ENCODE peak calls at places on chromosomes 13 and 19, in four cellular contexts. C is foreskin keratinocyte, A is adrenal gland, N is uterus. P is an unnamed sample. For H3K4me1, the result is how much of the 10 kb centered on the place peaks cover.

GRCh38 chr19:32779082-32779481 is 59.5 kb downstream of the TDRD12 start:
- DNase-seq in A (no peak), C (no peak), N (no peak), P (no peak)

GRCh38 chr13:51767100-51767499 is 36.9 kb downstream of the DHRS12 start:
- DNase-seq in C (no peak), N (no peak), A (no peak), P (no peak)

GRCh38 chr13:50760751-50761150 is 82.7 kb downstream of the DLEU7 start:
- DNase-seq in C (no peak), N (no peak), A (no peak), P (no peak)

GRCh38 chr13:49217962-49218492 is 2.1 kb upstream of the MLNR start:
- DNase-seq in C (no peak), N (no peak), A (no peak), P (no peak)

GRCh38 chr13:100280681-100281080 is 191.8 kb downstream of the PCCA start:
- DNase-seq in N (no peak), C (peak), A (no peak), P (no peak)

GRCh38 chr19:7633619-7634018 is at the start of gene PCP2:
- DNase-seq in A (no peak), N (no peak), C (no peak), P (no peak)

GRCh38 chr13:97140611-97141010 is 81.5 kb upstream of the MBNL2 start:
- DNase-seq in N (no peak), C (no peak), A (no peak), P (no peak)

GRCh38 chr13:67230243-67230773 is at the start of gene PCDH9:
- DNase-seq in N (peak), C (peak), A (peak), P (peak)

GRCh38 chr13:98083936-98084335 is 59.0 kb upstream of the FARP1 start:
- DNase-seq in C (peak), A (no peak), N (no peak), P (no peak)

GRCh38 chr13:40309881-40310280 is 356.6 kb downstream of the FOXO1 start:
- DNase-seq in A (no peak), C (no peak), N (no peak), P (no peak)

GRCh38 chr19:46386996-46387712 is 26.2 kb downstream of the CCDC8 start:
- DNase-seq in A (peak), N (no peak), C (no peak), P (no peak)

GRCh38 chr13:96967248-96967745 is 27.0 kb downstream of the OXGR1 start:
- DNase-seq in A (no peak), N (no peak), C (no peak), P (peak)

GRCh38 chr13:60335531-60335930 is 61.5 kb upstream of the TDRD3 start:
- DNase-seq in A (no peak), N (no peak), C (no peak), P (no peak)

GRCh38 chr19:39795001-39795400 is 16.3 kb downstream of the LEUTX start:
- DNase-seq in C (no peak), N (no peak), A (no peak), P (no peak)

GRCh38 chr19:10292206-10292788 is 2.5 kb downstream of the ICAM5 start:
- DNase-seq in A (peak), C (peak), N (peak), P (peak)

GRCh38 chr13:101529419-101529818 is 76.9 kb downstream of the ITGBL1 start:
- DNase-seq in C (peak), N (no peak), A (no peak), P (no peak)

GRCh38 chr13:27396252-27396846 is 28.1 kb upstream of the GTF3A start:
- DNase-seq in A (no peak), C (no peak), N (no peak), P (no peak)

GRCh38 chr13:111412251-111412650 is 91.8 kb downstream of the TEX29 start:
- DNase-seq in A (no peak), C (no peak), N (no peak), P (no peak)

GRCh38 chr13:101611491-101612475 is 159.3 kb downstream of the ITGBL1 start:
- DNase-seq in C (no peak), A (no peak), N (no peak), P (no peak)

GRCh38 chr13:22489771-22490170 is 691.0 kb upstream of the SGCG start:
- DNase-seq in C (no peak), N (no peak), A (no peak), P (no peak)

GRCh38 chr13:40058757-40059236 is 403.3 kb downstream of the COG6 start:
- DNase-seq in N (no peak), C (no peak), A (no peak), P (no peak)

GRCh38 chr19:8697671-8698432 is 743 bp downstream of the ACTL9 start:
- DNase-seq in A (no peak), C (no peak), N (no peak), P (no peak)

GRCh38 chr19:30131722-30132291 is 189.8 kb downstream of the URI1 start:
- DNase-seq in C (no peak), A (no peak), N (no peak), P (no peak)

GRCh38 chr13:74687452-74688180 is 553.4 kb upstream of the KLF12 start:
- DNase-seq in C (no peak), A (peak), N (no peak), P (no peak)

GRCh38 chr13:94323746-94324408 is 155.6 kb downstream of the DCT start:
- DNase-seq in A (no peak), C (no peak), N (no peak), P (no peak)

GRCh38 chr13:107641574-107641973 is 573.8 kb downstream of the LIG4 start:
- DNase-seq in A (no peak), C (no peak), N (no peak), P (no peak)

GRCh38 chr19:31956771-31957170 is 388.6 kb upstream of the ZNF507 start:
- DNase-seq in C (no peak), A (no peak), N (no peak), P (no peak)

GRCh38 chr13:26037302-26037701 is 14.5 kb downstream of the SHISA2 start:
- DNase-seq in A (no peak), N (no peak), C (no peak), P (peak)

GRCh38 chr13:77952276-77952675 is 33.6 kb upstream of the EDNRB start:
- DNase-seq in A (no peak), C (no peak), N (no peak), P (no peak)

GRCh38 chr13:21549633-21550032 is 54.3 kb downstream of the MICU2 start:
- DNase-seq in A (no peak), N (no peak), C (no peak), P (no peak)

GRCh38 chr13:65339236-65339635 is 1890.9 kb downstream of the PCDH9 start:
- DNase-seq in C (no peak), N (no peak), A (no peak), P (no peak)

DNA sequence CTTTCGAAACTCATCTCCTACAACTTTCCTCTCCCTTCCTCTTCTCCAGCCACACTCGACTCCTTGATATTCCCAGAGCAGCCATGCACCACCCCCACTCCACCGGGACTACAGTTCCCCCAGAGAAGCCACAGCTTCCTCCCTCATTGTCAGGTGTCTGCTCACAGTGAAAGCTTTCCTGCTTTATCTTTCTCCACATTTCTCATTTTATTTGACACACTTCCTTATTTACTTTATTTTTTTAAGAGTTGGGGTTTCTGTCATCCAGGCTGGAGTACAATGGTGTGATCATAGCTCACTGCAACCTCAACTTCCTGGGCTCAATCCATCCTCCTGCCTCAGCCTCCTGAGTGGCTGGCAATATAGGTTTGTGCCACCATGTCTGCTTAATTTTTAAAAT is 464.6 kb downstream of the MYO16 start:
- DNase-seq in N (no peak), A (no peak), C (no peak), P (no peak)
- H3K4me1 ChIP-seq in N (under half), A (under half), C (under half), P (under half)

DNA sequence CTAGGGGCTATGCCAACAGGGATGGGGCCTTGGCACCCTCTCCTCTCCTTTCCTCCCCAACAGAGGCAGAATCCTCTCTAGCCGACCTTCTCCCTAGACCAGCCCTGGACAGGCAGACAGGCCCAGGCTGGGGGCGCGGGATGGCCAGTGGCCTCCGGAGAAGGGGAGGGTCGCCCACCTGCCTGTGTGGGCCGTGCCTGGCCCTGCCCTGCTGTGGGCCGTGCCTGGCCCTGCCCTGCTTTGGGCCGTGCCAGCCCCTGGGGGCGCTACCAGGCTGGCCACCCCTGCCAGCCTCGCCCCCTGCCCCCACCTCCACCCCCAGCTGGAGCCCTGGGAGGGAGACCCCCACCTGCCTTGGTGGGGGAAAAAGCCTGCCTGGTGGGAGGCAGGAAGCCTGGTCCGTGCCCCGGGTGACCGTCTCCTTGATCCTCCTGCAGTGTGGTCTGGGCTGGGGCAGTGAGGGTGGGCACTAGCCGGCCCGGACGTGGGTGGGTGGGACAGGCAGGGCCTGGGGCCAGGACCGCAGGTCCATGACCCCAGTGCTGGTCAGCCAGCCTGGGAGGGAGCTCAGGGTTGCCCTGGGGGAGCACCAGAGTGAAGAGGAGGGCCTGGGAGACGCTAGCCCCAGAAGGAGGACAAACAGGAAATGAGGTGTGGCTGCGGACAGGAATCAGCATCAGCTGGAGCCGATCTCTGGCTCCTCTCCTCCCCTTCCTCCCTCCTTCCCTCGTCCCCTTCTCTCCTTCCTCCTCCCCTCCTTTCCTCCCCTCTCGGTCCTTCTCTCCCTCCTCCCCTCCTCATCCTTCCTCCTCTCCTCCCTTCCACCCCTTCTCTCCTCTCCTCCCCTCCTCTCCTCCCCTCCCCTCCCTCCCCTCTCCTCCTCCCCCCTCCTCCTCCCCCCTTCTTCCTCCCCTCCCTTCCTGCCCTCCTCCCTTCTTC is 5.1 kb upstream of the MKNK2 start:
- DNase-seq in N (peak), C (peak), A (no peak), P (no peak)
- H3K4me1 ChIP-seq in N (under half), C (under half), A (under half), P (under half)

GRCh38 chr19:4012092-4012974 is 4.8 kb downstream of the PIAS4 start:
- DNase-seq in N (no peak), C (no peak), A (no peak), P (no peak)
- H3K4me1 ChIP-seq in N (under half), C (under half), A (half or more), P (under half)

DNA sequence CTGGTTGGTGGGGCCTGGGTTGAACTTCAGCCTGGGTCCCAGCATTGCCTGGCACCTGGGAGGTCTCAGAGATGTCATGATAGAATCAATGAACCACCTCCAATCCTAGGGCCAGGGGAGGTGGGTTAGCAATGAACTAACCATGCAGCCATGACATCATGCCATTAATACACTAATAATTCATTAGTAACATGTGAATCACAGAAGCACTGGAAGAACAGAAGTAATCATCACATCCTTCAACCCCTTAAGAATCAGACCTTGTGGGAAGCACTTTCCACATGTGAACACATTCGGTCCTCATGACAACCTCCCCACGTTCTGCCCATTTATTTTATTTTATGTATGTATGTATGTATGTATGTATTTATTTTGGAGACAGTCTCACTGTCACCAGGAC is 6.9 kb downstream of the NOSIP start:
- DNase-seq in A (no peak), C (peak), N (no peak), P (no peak)
- H3K4me1 ChIP-seq in A (under half), C (under half), N (under half), P (under half)

GRCh38 chr19:35890113-35890650 is 10.2 kb downstream of the NFKBID start:
- DNase-seq in N (no peak), C (no peak), A (no peak), P (no peak)
- H3K4me1 ChIP-seq in N (under half), C (under half), A (under half), P (under half)

GRCh38 chr19:35294859-35295258 is 2.9 kb downstream of the MAG start:
- DNase-seq in N (no peak), A (no peak), C (no peak), P (no peak)

GRCh38 chr19:35292421-35292820 is 460 bp downstream of the MAG start:
- DNase-seq in A (no peak), C (no peak), N (no peak), P (no peak)

GRCh38 chr19:35294328-35294727 is 2.4 kb downstream of the MAG start:
- DNase-seq in A (no peak), C (no peak), N (no peak), P (no peak)

GRCh38 chr19:35292986-35293732 is 1.2 kb downstream of the MAG start:
- DNase-seq in A (no peak), C (no peak), N (no peak), P (no peak)

GRCh38 chr19:35293733-35294309 is 1.9 kb downstream of the MAG start:
- DNase-seq in N (no peak), C (no peak), A (no peak), P (no peak)
- H3K4me1 ChIP-seq in N (under half), C (under half), A (under half), P (under half)

GRCh38 chr13:105445793-105446192 is 1089.7 kb downstream of the EFNB2 start:
- DNase-seq in N (no peak), C (no peak), A (no peak), P (no peak)

GRCh38 chr13:105446197-105446596 is 1089.3 kb downstream of the EFNB2 start:
- DNase-seq in C (no peak), N (no peak), A (peak), P (no peak)

GRCh38 chr13:105442941-105443340 is 1092.5 kb downstream of the EFNB2 start:
- DNase-seq in A (no peak), N (no peak), C (peak), P (no peak)

GRCh38 chr13:105441406-105441805 is 1094.1 kb downstream of the EFNB2 start:
- DNase-seq in C (no peak), N (no peak), A (no peak), P (no peak)

DNA sequence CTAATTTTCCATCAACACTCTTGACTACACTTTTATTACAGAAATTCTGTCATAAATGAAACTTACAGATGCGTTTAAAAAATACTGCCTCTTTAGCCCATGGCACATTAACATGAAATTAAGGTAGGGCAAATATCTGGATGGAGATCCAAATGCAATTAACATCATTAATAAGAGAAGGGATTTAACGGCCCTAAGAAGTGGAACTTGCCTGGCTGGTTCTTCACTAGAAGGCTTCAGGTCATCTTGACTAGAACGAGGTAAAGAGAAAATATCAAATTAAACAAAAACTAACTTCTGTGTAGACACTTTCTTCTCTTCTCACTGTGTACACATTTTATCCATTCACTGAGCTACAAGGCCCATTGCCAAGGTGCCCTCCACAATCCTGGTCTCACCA is 1093.4 kb downstream of the EFNB2 start:
- DNase-seq in A (no peak), N (no peak), C (no peak), P (no peak)
- H3K4me1 ChIP-seq in A (under half), N (under half), C (under half), P (under half)

GRCh38 chr13:30403491-30403890 is 18.8 kb upstream of the UBE2L5 start:
- DNase-seq in A (no peak), N (no peak), C (no peak), P (no peak)

GRCh38 chr13:30408319-30409101 is 13.8 kb upstream of the UBE2L5 start:
- DNase-seq in A (peak), N (peak), C (peak), P (peak)

GRCh38 chr13:30404207-30404606 is 18.1 kb upstream of the UBE2L5 start:
- DNase-seq in C (no peak), A (no peak), N (no peak), P (no peak)

GRCh38 chr13:30409911-30410704 is 12.2 kb upstream of the UBE2L5 start:
- DNase-seq in N (peak), C (peak), A (peak), P (no peak)

DNA sequence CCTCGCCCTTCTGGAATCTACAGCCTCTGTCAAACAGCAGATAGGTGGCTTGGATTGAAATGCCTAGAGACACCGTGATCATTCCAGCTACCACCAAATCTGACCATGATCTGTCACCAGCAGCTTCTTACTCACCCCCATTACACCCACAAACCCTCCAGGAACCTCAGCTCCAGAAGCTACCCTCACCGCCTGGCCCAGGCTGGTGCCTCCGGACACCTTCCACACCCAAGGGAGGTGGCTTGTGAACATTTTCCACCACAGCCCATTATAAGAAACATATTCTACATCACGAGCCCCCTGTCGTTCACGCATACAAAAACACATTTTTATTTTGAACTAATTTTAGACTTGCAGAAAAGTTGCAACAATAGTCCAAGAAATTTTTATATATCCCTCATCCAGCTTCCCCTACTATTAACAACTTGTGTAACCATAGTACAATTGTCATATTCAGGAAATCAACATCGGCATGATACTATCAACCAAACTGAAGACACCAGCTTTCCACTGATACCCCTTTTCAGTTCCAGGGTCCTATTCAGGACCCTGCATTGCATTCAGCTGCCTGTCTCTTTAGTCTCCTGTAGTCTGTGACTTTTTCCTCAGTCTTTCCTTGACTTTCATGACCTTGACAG is 15.4 kb upstream of the UBE2L5 start:
- DNase-seq in C (no peak), A (no peak), N (no peak), P (no peak)
- H3K4me1 ChIP-seq in C (under half), A (under half), N (under half), P (under half)

GRCh38 chr19:12785431-12786011 is 5.8 kb upstream of the JUNB start:
- DNase-seq in A (no peak), N (no peak), C (peak), P (no peak)
- H3K4me1 ChIP-seq in A (under half), N (under half), C (under half), P (under half)

DNA sequence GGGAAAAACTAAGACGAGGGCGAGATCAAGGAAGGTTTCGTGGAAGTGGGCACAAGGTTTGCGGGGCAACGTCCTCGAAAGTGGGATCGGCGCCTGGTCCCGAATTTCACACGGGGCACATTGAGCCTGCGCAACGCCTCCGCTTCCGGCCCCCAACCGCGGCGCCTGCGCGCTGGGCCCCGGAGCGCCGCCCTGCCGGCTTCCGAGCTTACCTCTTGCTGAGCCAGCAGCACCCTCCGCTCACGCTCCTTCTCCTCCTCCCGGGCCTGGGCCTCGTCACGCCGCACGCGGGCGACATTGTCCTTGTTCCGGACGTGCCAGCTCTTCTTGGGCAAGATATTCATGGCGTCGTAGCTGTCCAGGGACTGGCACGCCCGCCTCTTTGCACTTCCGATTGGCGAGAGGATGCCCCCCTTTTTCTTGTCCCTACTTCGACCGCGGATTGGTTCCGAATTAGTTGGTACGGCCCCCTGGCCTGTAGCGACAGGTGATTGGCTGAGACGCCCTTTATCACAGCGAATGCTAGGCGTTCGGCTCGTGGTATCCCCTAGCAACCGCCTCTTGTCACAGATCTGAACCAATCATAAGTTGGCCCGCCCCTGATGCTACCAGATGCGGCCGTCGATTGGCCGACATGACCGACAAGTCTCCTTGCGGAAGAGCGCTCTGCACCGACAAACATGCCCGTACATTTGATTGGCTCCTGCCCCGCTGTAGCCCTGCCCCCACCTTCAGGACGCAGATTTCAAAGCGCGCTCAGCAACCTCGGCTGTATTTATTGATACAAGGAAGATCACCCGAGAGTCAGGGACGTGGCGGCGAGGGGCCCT is at the start of gene LENG1:
- DNase-seq in N (peak), A (peak), C (peak), P (peak)
- H3K4me1 ChIP-seq in N (under half), A (under half), C (under half), P (under half)

P was measured in BE2C.